ENCODE peak calls at places on chromosomes 16 and 17, in eight cellular contexts. Z is heart left ventricle, G is Ammon's horn, W is posterior cingulate gyrus, B is HuH-7, Q is Caco-2, V is GM04504, D is psoas muscle. N is an unnamed sample.

GRCh38 chr17:17730250-17730935 is 49.1 kb downstream of the RAI1 start:
- DNase-seq in Z (no peak), G (no peak), W (no peak), B (no peak), Q (no peak), V (no peak), D (no peak), N (no peak)

GRCh38 chr17:66784621-66785364 is 50.1 kb upstream of the CACNG5 start:
- DNase-seq in Z (no peak), G (no peak), W (no peak), B (no peak), Q (no peak), V (no peak), D (no peak), N (no peak)

GRCh38 chr17:50633683-50634082 is 998 bp upstream of the ABCC3 start:
- DNase-seq in Z (no peak), G (no peak), W (peak; percentile 35), B (no peak), Q (no peak), V (no peak), D (no peak), N (no peak)

GRCh38 chr16:78925071-78925714 is 675.3 kb downstream of the MAF start:
- DNase-seq in Z (no peak), G (no peak), W (no peak), B (peak; percentile 71), Q (peak; percentile 38), V (no peak), D (peak; percentile 26), N (peak; percentile 63)

GRCh38 chr17:60036796-60037677 is 41.7 kb downstream of the HEATR6 start:
- DNase-seq in Z (peak; percentile 63), G (peak; percentile 73), W (peak; percentile 91), B (peak; percentile 78), Q (peak; percentile 82), V (peak; percentile 23), D (peak; percentile 61), N (peak; percentile 91)

GRCh38 chr17:7041607-7042506 is 2.0 kb downstream of the SLC16A11 start:
- DNase-seq in Z (no peak), G (no peak), W (no peak), B (no peak), Q (no peak), V (no peak), D (no peak), N (no peak)

GRCh38 chr17:59767176-59767575 is 59.7 kb downstream of the VMP1 start:
- DNase-seq in Z (no peak), G (no peak), W (no peak), B (no peak), Q (no peak), V (no peak), D (no peak), N (no peak)

GRCh38 chr16:23830276-23830675 is 5.5 kb upstream of the PRKCB start:
- DNase-seq in Z (no peak), G (no peak), W (no peak), B (no peak), Q (no peak), V (no peak), D (no peak), N (no peak)

GRCh38 chr16:88533945-88534641 is 36.1 kb upstream of the ZC3H18 start:
- DNase-seq in Z (peak; percentile 86), G (peak; percentile 68), W (no peak), B (no peak), Q (no peak), V (no peak), D (peak; percentile 85), N (no peak)

GRCh38 chr16:48810803-48811453 is 200.9 kb upstream of the N4BP1 start:
- DNase-seq in Z (no peak), G (no peak), W (no peak), B (no peak), Q (no peak), V (no peak), D (no peak), N (peak; percentile 40)

GRCh38 chr17:35738519-35739133 is 7.2 kb downstream of the RASL10B start:
- DNase-seq in Z (no peak), G (no peak), W (no peak), B (no peak), Q (no peak), V (no peak), D (no peak), N (no peak)

GRCh38 chr16:24609740-24610420 is 70.5 kb downstream of the RBBP6 start:
- DNase-seq in Z (peak; percentile 26), G (peak; percentile 84), W (peak; percentile 93), B (no peak), Q (no peak), V (peak; percentile 20), D (peak; percentile 48), N (no peak)

GRCh38 chr17:56978441-56979090 is 635 bp downstream of the SCPEP1 start:
- DNase-seq in Z (no peak), G (no peak), W (no peak), B (peak; percentile 19), Q (no peak), V (no peak), D (no peak), N (no peak)

GRCh38 chr16:87878704-87879103 is 9.4 kb upstream of the SLC7A5 start:
- DNase-seq in Z (no peak), G (no peak), W (no peak), B (no peak), Q (no peak), V (no peak), D (no peak), N (no peak)

GRCh38 chr17:39365252-39365651 is 36.2 kb downstream of the FBXL20 start:
- DNase-seq in Z (no peak), G (no peak), W (no peak), B (no peak), Q (no peak), V (peak; percentile 45), D (no peak), N (peak; percentile 18)

GRCh38 chr16:72300892-72301291 is 128.9 kb upstream of the PMFBP1 start:
- DNase-seq in Z (no peak), G (no peak), W (no peak), B (no peak), Q (no peak), V (no peak), D (no peak), N (no peak)

GRCh38 chr16:87675111-87675510 is 72.8 kb downstream of the JPH3 start:
- DNase-seq in Z (no peak), G (no peak), W (no peak), B (no peak), Q (no peak), V (no peak), D (no peak), N (no peak)

N was measured in lower leg skin.